ENCODE peak calls at places on chromosomes 1 and 21, in nine cellular contexts. J is B cell; A is heart right ventricle; N is CD8-positive, alpha-beta memory T cell; P is COR-L47; Y is tibial artery; H is HEK293T; I is colonic mucosa; O is H7. U is an unnamed sample.

GRCh38 chr1:211788626-211789025 is 41.9 kb downstream of the LPGAT1 start:
- DNase-seq in I (no peak), J (no peak), H (no peak), A (no peak), O (no peak), P (no peak), N (no peak), Y (no peak), U (no peak)

GRCh38 chr1:54180666-54181360 is 19.0 kb downstream of the CYB5RL start:
- DNase-seq in O (no peak), J (no peak), I (no peak), H (no peak), P (no peak), Y (no peak), N (no peak), A (no peak), U (no peak)

GRCh38 chr1:108719654-108720435 is 7.1 kb downstream of the FNDC7 start:
- DNase-seq in J (no peak), Y (no peak), I (no peak), N (no peak), H (no peak), P (no peak), A (no peak), O (no peak), U (no peak)

GRCh38 chr1:66933887-66934700 is 9.3 kb downstream of the MIER1 start:
- DNase-seq in J (no peak), H (no peak), Y (no peak), O (no peak), A (no peak), P (no peak), I (no peak), N (peak; percentile 27), U (no peak)

GRCh38 chr1:1075148-1075935 is 1.2 kb upstream of the RNF223 start:
- DNase-seq in H (no peak), O (peak; percentile 68), A (peak; percentile 12), N (no peak), J (no peak), P (no peak), I (no peak), Y (no peak), U (no peak)

GRCh38 chr1:2569060-2569459 is 12.9 kb downstream of the TNFRSF14 start:
- DNase-seq in O (peak; percentile 55), P (no peak), Y (no peak), N (no peak), J (no peak), H (no peak), A (no peak), I (no peak), U (no peak)

GRCh38 chr1:204327359-204327758 is 32.4 kb downstream of the PLEKHA6 start:
- DNase-seq in P (no peak), H (no peak), J (no peak), A (no peak), N (no peak), O (no peak), I (no peak), Y (no peak), U (no peak)

GRCh38 chr1:19368050-19368449 is 55.9 kb downstream of the SLC66A1 start:
- DNase-seq in N (no peak), O (no peak), H (no peak), J (no peak), I (no peak), A (no peak), Y (no peak), P (no peak), U (no peak)

GRCh38 chr21:29217818-29218252 is 80.9 kb upstream of the BACH1 start:
- DNase-seq in N (no peak), P (peak; percentile 16), A (no peak), Y (no peak), I (no peak), O (no peak), H (no peak), J (no peak), U (no peak)

GRCh38 chr1:161080391-161081150 is 8.8 kb downstream of the NECTIN4 start:
- DNase-seq in A (no peak), J (no peak), Y (no peak), N (no peak), I (no peak), O (peak; percentile 32), P (no peak), H (no peak), U (no peak)

GRCh38 chr1:3695326-3696217 is 43.3 kb downstream of the TP73 start:
- DNase-seq in H (peak; percentile 86), I (no peak), Y (no peak), J (peak; percentile 62), P (no peak), N (peak; percentile 11), O (peak; percentile 98), A (peak; percentile 62), U (peak; percentile 67)

GRCh38 chr1:201164645-201165044 is 10.4 kb upstream of the TMEM9 start:
- DNase-seq in A (no peak), H (no peak), O (no peak), I (no peak), Y (no peak), N (no peak), J (no peak), P (no peak), U (no peak)

GRCh38 chr1:67749844-67750689 is 65.1 kb downstream of the GADD45A start:
- DNase-seq in A (no peak), J (no peak), H (peak; percentile 67), O (no peak), Y (peak; percentile 76), N (no peak), P (no peak), I (no peak), U (no peak)

U was measured in cerebellum.